ENCODE peak calls at places on chromosomes 13 and 19, in four cellular contexts. D is GM23248, U is endothelial cell of umbilical vein, V is HepG2. K is an unnamed sample. For H3K4me1, the result is how much of the 10 kb centered on the place peaks cover.

GRCh38 chr13:33262069-33262487 is 23.5 kb downstream of the STARD13 start:
- DNase-seq in V (peak), U (peak), D (peak), K (peak)

GRCh38 chr13:33252103-33252502 is 33.5 kb downstream of the STARD13 start:
- DNase-seq in V (no peak), D (no peak), U (no peak), K (no peak)

GRCh38 chr13:94558721-94559120 is 37.2 kb downstream of the TGDS start:
- DNase-seq in D (no peak), U (no peak), V (no peak), K (no peak)

GRCh38 chr13:26965976-26966375 is 205.4 kb upstream of the GPR12 start:
- DNase-seq in D (peak), U (no peak), V (no peak), K (no peak)

GRCh38 chr13:50613356-50613831 is 230.1 kb downstream of the DLEU7 start:
- DNase-seq in V (no peak), U (no peak), D (peak), K (no peak)

GRCh38 chr19:56112313-56112709 is 8.8 kb downstream of the ZNF787 start:
- DNase-seq in D (no peak), U (no peak), V (no peak), K (no peak)

GRCh38 chr19:35715355-35715809 is 2.4 kb upstream of the KMT2B start:
- DNase-seq in U (no peak), D (no peak), V (no peak), K (no peak)

GRCh38 chr13:107734891-107735620 is 480.3 kb downstream of the LIG4 start:
- DNase-seq in V (no peak), U (no peak), D (no peak), K (no peak)

GRCh38 chr19:280541-281007 is 10.6 kb downstream of the PLPP2 start:
- DNase-seq in U (no peak), V (no peak), D (no peak), K (no peak)

GRCh38 chr13:110114351-110114750 is 192.6 kb downstream of the COL4A1 start:
- DNase-seq in D (peak), V (no peak), U (no peak), K (no peak)

GRCh38 chr13:97849305-97849704 is 104.2 kb upstream of the IPO5 start:
- DNase-seq in V (peak), U (peak), D (peak), K (no peak)

GRCh38 chr19:29831041-29831548 is 19.3 kb downstream of the CCNE1 start:
- DNase-seq in U (peak), D (peak), V (no peak), K (peak)

GRCh38 chr19:27772059-27772458 is 1440.9 kb downstream of the UQCRFS1 start:
- DNase-seq in U (no peak), D (no peak), V (no peak), K (no peak)

GRCh38 chr19:50794074-50794777 is 4.0 kb downstream of the ACP4 start:
- DNase-seq in D (peak), U (no peak), V (no peak), K (no peak)

GRCh38 chr13:20461481-20461859 is 64.2 kb downstream of the CRYL1 start:
- DNase-seq in D (peak), U (peak), V (no peak), K (no peak)

GRCh38 chr13:110433014-110433413 is 125.9 kb downstream of the COL4A2 start:
- DNase-seq in V (no peak), U (peak), D (no peak), K (no peak)

GRCh38 chr19:41297628-41298326 is 12.2 kb upstream of the CCDC97 start:
- DNase-seq in U (no peak), D (peak), V (no peak), K (no peak)

GRCh38 chr13:49938274-49938673 is 2.1 kb upstream of the SPRYD7 start:
- DNase-seq in D (no peak), V (peak), U (no peak), K (no peak)

GRCh38 chr19:43780706-43781525 is at the start of gene KCNN4:
- DNase-seq in V (no peak), U (no peak), D (peak), K (peak)

GRCh38 chr13:112809332-112810310 is 119.8 kb downstream of the ATP11A start:
- DNase-seq in D (no peak), V (no peak), U (no peak), K (no peak)

GRCh38 chr13:48319458-48320395 is 16.2 kb downstream of the RB1 start:
- DNase-seq in U (no peak), D (no peak), V (no peak), K (no peak)

GRCh38 chr13:48318714-48319457 is 15.3 kb downstream of the RB1 start:
- DNase-seq in V (no peak), U (no peak), D (peak), K (no peak)

GRCh38 chr13:48317511-48317981 is 14.0 kb downstream of the RB1 start:
- DNase-seq in V (no peak), U (no peak), D (no peak), K (no peak)

GRCh38 chr13:48316826-48317510 is 13.4 kb downstream of the RB1 start:
- DNase-seq in D (no peak), U (no peak), V (no peak), K (no peak)

GRCh38 chr13:48318014-48318713 is 14.6 kb downstream of the RB1 start:
- DNase-seq in V (no peak), U (no peak), D (no peak), K (no peak)
- H3K4me3 ChIP-seq in V (no peak), U (peak), D (no peak), K (no peak)

GRCh38 chr19:2219726-2220125 is 16.4 kb downstream of the PLEKHJ1 start:
- DNase-seq in U (no peak), V (no peak), D (no peak), K (no peak)
- H3K4me1 ChIP-seq in U (under half), V (under half), D (under half), K (under half)

GRCh38 chr13:51804295-51805172 is 571 bp upstream of the DHRS12 start:
- DNase-seq in D (peak), V (no peak), U (no peak), K (no peak)

GRCh38 chr13:51801631-51802099 is 2.3 kb downstream of the DHRS12 start:
- DNase-seq in U (peak), V (no peak), D (peak), K (no peak)

GRCh38 chr13:51803422-51804294 is at the start of gene DHRS12:
- DNase-seq in U (peak), V (peak), D (peak), K (peak)

GRCh38 chr13:51802601-51803000 is 1.4 kb downstream of the DHRS12 start:
- DNase-seq in V (no peak), U (peak), D (peak), K (no peak)

GRCh38 chr13:51803018-51803417 is 945 bp downstream of the DHRS12 start:
- DNase-seq in U (no peak), V (no peak), D (peak), K (no peak)
- H2AFZ ChIP-seq in U (peak), V (no peak), D (peak), K (no peak)

DNA sequence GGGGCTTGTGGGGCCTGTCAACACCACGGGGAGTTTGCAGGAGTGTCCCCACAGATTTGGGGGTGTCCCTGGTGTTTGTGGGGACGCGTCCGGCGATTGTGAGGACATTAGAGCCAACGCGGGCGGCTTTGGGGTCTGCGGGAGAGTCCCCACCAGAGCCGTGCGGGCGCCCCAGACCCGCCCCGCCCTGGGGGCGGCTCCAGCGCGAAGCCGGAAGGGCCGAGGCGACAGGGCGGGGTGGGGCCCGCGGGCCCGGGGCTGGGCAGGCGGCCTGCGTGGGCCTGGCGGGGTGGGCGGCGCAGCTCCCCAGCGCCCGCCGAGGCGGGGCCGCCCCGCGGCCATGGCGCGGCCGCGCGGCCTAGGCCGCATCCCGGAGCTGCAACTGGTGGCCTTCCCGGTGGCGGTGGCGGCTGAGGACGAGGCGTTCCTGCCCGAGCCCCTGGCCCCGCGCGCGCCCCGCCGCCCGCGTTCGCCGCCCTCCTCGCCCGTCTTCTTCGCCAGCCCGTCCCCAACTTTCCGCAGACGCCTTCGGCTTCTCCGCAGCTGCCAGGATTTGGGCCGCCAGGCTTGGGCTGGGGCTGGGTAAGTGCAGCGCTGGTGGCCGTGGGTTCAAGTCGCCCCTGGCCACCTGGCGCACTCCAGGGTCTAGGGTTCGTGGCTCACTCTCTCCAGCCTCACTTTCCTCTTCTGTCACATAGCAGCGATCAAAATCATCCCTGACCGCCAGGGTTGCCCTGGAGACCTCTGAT is 10.3 kb downstream of the PDE4A start:
- DNase-seq in U (no peak), D (peak), V (no peak), K (no peak)
- H3K4me3 ChIP-seq in U (peak), D (peak), V (peak), K (peak)

GRCh38 chr19:15173746-15174404 is 26.9 kb downstream of the NOTCH3 start:
- DNase-seq in V (peak), U (no peak), D (peak), K (no peak)
- H3K4me1 ChIP-seq in V (under half), U (under half), D (under half), K (under half)